ENCODE peak calls at places on chromosomes 3 and 15, in seven cellular contexts. One of them, this sample, is unnamed.

GRCh38 chr15:40441012-40441735 is 421 bp downstream of the BAHD1 start:
- DNase-seq in BJ: no peak
- DNase-seq in B cell: peak; percentile 63
- DNase-seq in AG04449: no peak
- DNase-seq in WTC11: peak; percentile 75
- DNase-seq in A549: no peak
- DNase-seq in progenitor cell of endocrine pancreas: peak; percentile 58
- DNase-seq in this sample: no peak

GRCh38 chr3:73409405-73409804 is 215.3 kb downstream of the PDZRN3 start:
- DNase-seq in BJ: peak; percentile 87
- DNase-seq in B cell: no peak
- DNase-seq in AG04449: peak; percentile 40
- DNase-seq in WTC11: no peak
- DNase-seq in A549: no peak
- DNase-seq in progenitor cell of endocrine pancreas: no peak
- DNase-seq in this sample: no peak

GRCh38 chr3:66824450-66824849 is 173.7 kb upstream of the KBTBD8 start:
- DNase-seq in BJ: no peak
- DNase-seq in B cell: no peak
- DNase-seq in AG04449: no peak
- DNase-seq in WTC11: no peak
- DNase-seq in A549: no peak
- DNase-seq in progenitor cell of endocrine pancreas: no peak
- DNase-seq in this sample: no peak

GRCh38 chr3:18739098-18739431 is 313.9 kb upstream of the SATB1 start:
- DNase-seq in BJ: no peak
- DNase-seq in B cell: no peak
- DNase-seq in AG04449: no peak
- DNase-seq in WTC11: no peak
- DNase-seq in A549: no peak
- DNase-seq in progenitor cell of endocrine pancreas: no peak
- DNase-seq in this sample: peak; percentile 47

GRCh38 chr3:157063926-157064325 is 96.0 kb downstream of the CCNL1 start:
- DNase-seq in BJ: no peak
- DNase-seq in B cell: no peak
- DNase-seq in AG04449: no peak
- DNase-seq in WTC11: no peak
- DNase-seq in A549: no peak
- DNase-seq in progenitor cell of endocrine pancreas: no peak
- DNase-seq in this sample: no peak

GRCh38 chr3:196754215-196754937 is 14.7 kb downstream of the PAK2 start:
- DNase-seq in BJ: no peak
- DNase-seq in B cell: no peak
- DNase-seq in AG04449: no peak
- DNase-seq in WTC11: no peak
- DNase-seq in A549: no peak
- DNase-seq in progenitor cell of endocrine pancreas: no peak
- DNase-seq in this sample: no peak

GRCh38 chr3:64686446-64686908 is 1.3 kb downstream of the ADAMTS9 start:
- DNase-seq in BJ: no peak
- DNase-seq in B cell: no peak
- DNase-seq in AG04449: no peak
- DNase-seq in WTC11: peak; percentile 20
- DNase-seq in A549: peak; percentile 35
- DNase-seq in progenitor cell of endocrine pancreas: peak; percentile 13
- DNase-seq in this sample: no peak

GRCh38 chr3:38131621-38132369 is 5.1 kb downstream of the ACAA1 start:
- DNase-seq in BJ: no peak
- DNase-seq in B cell: peak; percentile 22
- DNase-seq in AG04449: no peak
- DNase-seq in WTC11: peak; percentile 83
- DNase-seq in A549: peak; percentile 53
- DNase-seq in progenitor cell of endocrine pancreas: no peak
- DNase-seq in this sample: no peak

GRCh38 chr3:49173116-49173791 is 1.9 kb downstream of the KLHDC8B start:
- DNase-seq in BJ: no peak
- DNase-seq in B cell: no peak
- DNase-seq in AG04449: no peak
- DNase-seq in WTC11: peak; percentile 48
- DNase-seq in A549: no peak
- DNase-seq in progenitor cell of endocrine pancreas: no peak
- DNase-seq in this sample: no peak

GRCh38 chr3:178001670-178002101 is 534.5 kb upstream of the KCNMB2 start:
- DNase-seq in BJ: no peak
- DNase-seq in B cell: no peak
- DNase-seq in AG04449: no peak
- DNase-seq in WTC11: no peak
- DNase-seq in A549: no peak
- DNase-seq in progenitor cell of endocrine pancreas: no peak
- DNase-seq in this sample: peak; percentile 45

GRCh38 chr3:188153949-188154757 is at the start of gene LPP:
- DNase-seq in BJ: no peak
- DNase-seq in B cell: peak; percentile 94
- DNase-seq in AG04449: no peak
- DNase-seq in WTC11: peak; percentile 75
- DNase-seq in A549: peak; percentile 81
- DNase-seq in progenitor cell of endocrine pancreas: peak; percentile 77
- DNase-seq in this sample: peak; percentile 90

DNA sequence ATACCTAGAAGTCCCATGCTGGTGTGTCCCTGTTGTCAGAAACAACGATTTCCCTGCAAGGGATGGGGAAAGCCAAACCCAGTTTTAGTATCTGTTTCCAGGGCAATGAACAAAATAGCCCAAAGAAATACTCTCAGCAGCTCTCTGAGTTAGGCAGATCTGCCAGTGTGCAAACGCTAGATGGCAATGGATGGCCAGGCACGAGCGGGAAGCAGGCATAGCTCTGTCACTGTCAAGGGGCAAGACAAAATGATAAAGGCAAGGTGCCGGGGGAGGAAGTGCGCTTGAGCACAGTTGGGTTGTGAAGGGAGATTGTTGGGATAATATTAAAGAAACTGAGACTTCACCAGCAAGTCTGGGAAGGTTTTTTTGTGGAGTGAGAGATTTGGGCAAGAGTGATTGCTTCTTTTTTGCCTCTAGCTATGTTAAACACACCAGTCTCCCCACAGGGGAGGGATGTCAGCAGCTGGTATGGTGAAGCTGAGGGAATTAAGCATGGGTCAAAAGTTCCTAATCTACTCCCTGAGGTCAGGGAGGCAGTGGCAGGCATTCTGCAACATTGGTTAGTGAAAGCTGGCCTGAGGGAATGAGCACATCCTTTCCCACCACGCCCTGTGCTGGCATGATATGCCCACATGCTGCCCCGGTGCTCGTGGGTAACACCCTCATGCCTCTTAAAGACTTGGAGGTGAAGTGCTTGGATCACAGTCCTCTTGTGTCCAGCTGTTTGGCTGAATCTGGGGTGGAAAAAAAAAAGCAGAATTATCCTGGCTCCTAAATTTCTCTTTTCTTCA is 117.6 kb downstream of the PDCD6IP start:
- DNase-seq in BJ: no peak
- DNase-seq in B cell: peak; percentile 11
- DNase-seq in AG04449: no peak
- DNase-seq in WTC11: peak; percentile 25
- DNase-seq in A549: peak; percentile 69
- DNase-seq in progenitor cell of endocrine pancreas: no peak
- DNase-seq in this sample: no peak
- TF ChIP-seq CTCF in BJ: peak; percentile 18
- TF ChIP-seq CTCF in B cell: no peak
- TF ChIP-seq CTCF in AG04449: peak; percentile 44
- TF ChIP-seq CTCF in WTC11: no peak
- TF ChIP-seq CTCF in A549: peak; percentile 57
- TF ChIP-seq CTCF in progenitor cell of endocrine pancreas: no peak
- TF ChIP-seq CTCF in this sample: no peak

GRCh38 chr3:195556390-195556789 is 13.3 kb upstream of the PPP1R2 start:
- DNase-seq in BJ: no peak
- DNase-seq in B cell: peak; percentile 39
- DNase-seq in AG04449: no peak
- DNase-seq in WTC11: peak; percentile 61
- DNase-seq in A549: peak; percentile 54
- DNase-seq in progenitor cell of endocrine pancreas: no peak
- DNase-seq in this sample: no peak

GRCh38 chr3:195555110-195555509 is 12.0 kb upstream of the PPP1R2 start:
- DNase-seq in BJ: no peak
- DNase-seq in B cell: no peak
- DNase-seq in AG04449: no peak
- DNase-seq in WTC11: no peak
- DNase-seq in A549: no peak
- DNase-seq in progenitor cell of endocrine pancreas: no peak
- DNase-seq in this sample: no peak

GRCh38 chr3:195559723-195560409 is 16.7 kb upstream of the PPP1R2 start:
- DNase-seq in BJ: no peak
- DNase-seq in B cell: no peak
- DNase-seq in AG04449: no peak
- DNase-seq in WTC11: no peak
- DNase-seq in A549: no peak
- DNase-seq in progenitor cell of endocrine pancreas: no peak
- DNase-seq in this sample: no peak

GRCh38 chr3:195557327-195557726 is 14.2 kb upstream of the PPP1R2 start:
- DNase-seq in BJ: no peak
- DNase-seq in B cell: no peak
- DNase-seq in AG04449: no peak
- DNase-seq in WTC11: no peak
- DNase-seq in A549: no peak
- DNase-seq in progenitor cell of endocrine pancreas: no peak
- DNase-seq in this sample: no peak

GRCh38 chr3:195558602-195559001 is 15.5 kb upstream of the PPP1R2 start:
- DNase-seq in BJ: peak; percentile 30
- DNase-seq in B cell: peak; percentile 50
- DNase-seq in AG04449: no peak
- DNase-seq in WTC11: no peak
- DNase-seq in A549: peak; percentile 59
- DNase-seq in progenitor cell of endocrine pancreas: no peak
- DNase-seq in this sample: no peak
- TF ChIP-seq CTCF in BJ: peak; percentile 67
- TF ChIP-seq CTCF in B cell: peak; percentile 33
- TF ChIP-seq CTCF in AG04449: no peak
- TF ChIP-seq CTCF in WTC11: no peak
- TF ChIP-seq CTCF in A549: peak; percentile 26
- TF ChIP-seq CTCF in progenitor cell of endocrine pancreas: peak; percentile 49
- TF ChIP-seq CTCF in this sample: no peak

GRCh38 chr15:87689716-87690115 is 566.8 kb downstream of the NTRK3 start:
- DNase-seq in BJ: no peak
- DNase-seq in B cell: no peak
- DNase-seq in AG04449: no peak
- DNase-seq in WTC11: no peak
- DNase-seq in A549: no peak
- DNase-seq in progenitor cell of endocrine pancreas: no peak
- DNase-seq in this sample: no peak

GRCh38 chr15:87687176-87687890 is 569.2 kb downstream of the NTRK3 start:
- DNase-seq in BJ: no peak
- DNase-seq in B cell: no peak
- DNase-seq in AG04449: no peak
- DNase-seq in WTC11: no peak
- DNase-seq in A549: no peak
- DNase-seq in progenitor cell of endocrine pancreas: no peak
- DNase-seq in this sample: no peak

GRCh38 chr15:87681054-87681453 is 575.5 kb downstream of the NTRK3 start:
- DNase-seq in BJ: no peak
- DNase-seq in B cell: no peak
- DNase-seq in AG04449: no peak
- DNase-seq in WTC11: no peak
- DNase-seq in A549: no peak
- DNase-seq in progenitor cell of endocrine pancreas: no peak
- DNase-seq in this sample: no peak

GRCh38 chr15:87682527-87682926 is 574.0 kb downstream of the NTRK3 start:
- DNase-seq in BJ: no peak
- DNase-seq in B cell: no peak
- DNase-seq in AG04449: no peak
- DNase-seq in WTC11: no peak
- DNase-seq in A549: no peak
- DNase-seq in progenitor cell of endocrine pancreas: no peak
- DNase-seq in this sample: no peak

DNA sequence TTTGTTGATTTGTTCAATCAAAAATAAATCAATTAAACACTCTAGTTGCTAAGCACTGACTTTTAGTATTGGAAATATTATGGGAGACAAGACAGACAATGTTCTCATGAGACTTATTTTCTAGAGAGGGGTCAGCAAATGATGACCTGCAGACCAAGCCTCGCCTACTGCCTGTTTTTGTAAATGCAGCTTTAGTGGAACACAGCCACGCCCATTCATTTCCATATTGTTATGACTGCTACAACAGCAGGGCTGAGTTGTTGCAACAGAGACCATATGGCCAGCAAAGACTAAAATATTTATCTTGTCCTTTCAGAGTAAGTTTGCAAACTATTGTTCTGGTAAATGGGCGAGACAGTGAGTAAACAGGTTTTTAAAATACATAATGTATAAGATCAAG is 570.2 kb downstream of the NTRK3 start:
- DNase-seq in BJ: no peak
- DNase-seq in B cell: no peak
- DNase-seq in AG04449: no peak
- DNase-seq in WTC11: no peak
- DNase-seq in A549: no peak
- DNase-seq in progenitor cell of endocrine pancreas: no peak
- DNase-seq in this sample: no peak
- TF ChIP-seq CTCF in BJ: no peak
- TF ChIP-seq CTCF in B cell: no peak
- TF ChIP-seq CTCF in AG04449: no peak
- TF ChIP-seq CTCF in WTC11: no peak
- TF ChIP-seq CTCF in A549: no peak
- TF ChIP-seq CTCF in progenitor cell of endocrine pancreas: no peak
- TF ChIP-seq CTCF in this sample: no peak

GRCh38 chr3:47398218-47398617 is 17.4 kb downstream of the PTPN23 start:
- DNase-seq in BJ: no peak
- DNase-seq in B cell: no peak
- DNase-seq in AG04449: no peak
- DNase-seq in WTC11: no peak
- DNase-seq in A549: no peak
- DNase-seq in progenitor cell of endocrine pancreas: no peak
- DNase-seq in this sample: no peak

GRCh38 chr3:47392933-47393332 is 12.1 kb downstream of the PTPN23 start:
- DNase-seq in BJ: no peak
- DNase-seq in B cell: no peak
- DNase-seq in AG04449: no peak
- DNase-seq in WTC11: no peak
- DNase-seq in A549: no peak
- DNase-seq in progenitor cell of endocrine pancreas: no peak
- DNase-seq in this sample: no peak

GRCh38 chr3:47399016-47399415 is 18.2 kb downstream of the PTPN23 start:
- DNase-seq in BJ: no peak
- DNase-seq in B cell: no peak
- DNase-seq in AG04449: no peak
- DNase-seq in WTC11: no peak
- DNase-seq in A549: no peak
- DNase-seq in progenitor cell of endocrine pancreas: no peak
- DNase-seq in this sample: no peak

GRCh38 chr3:47394867-47395266 is 14.0 kb downstream of the PTPN23 start:
- DNase-seq in BJ: no peak
- DNase-seq in B cell: no peak
- DNase-seq in AG04449: no peak
- DNase-seq in WTC11: no peak
- DNase-seq in A549: no peak
- DNase-seq in progenitor cell of endocrine pancreas: no peak
- DNase-seq in this sample: no peak

GRCh38 chr3:47394140-47394855 is 13.5 kb downstream of the PTPN23 start:
- DNase-seq in BJ: no peak
- DNase-seq in B cell: no peak
- DNase-seq in AG04449: no peak
- DNase-seq in WTC11: no peak
- DNase-seq in A549: no peak
- DNase-seq in progenitor cell of endocrine pancreas: no peak
- DNase-seq in this sample: no peak
- TF ChIP-seq CTCF in BJ: no peak
- TF ChIP-seq CTCF in B cell: no peak
- TF ChIP-seq CTCF in AG04449: no peak
- TF ChIP-seq CTCF in WTC11: no peak
- TF ChIP-seq CTCF in A549: no peak
- TF ChIP-seq CTCF in progenitor cell of endocrine pancreas: peak; percentile 21
- TF ChIP-seq CTCF in this sample: no peak

This sample was measured in CD14-positive monocyte.